ENCODE peak calls at places on chromosomes 7 and 10, in eight cellular contexts. X is fibroblast of lung; K is AG04449; A is psoas muscle; J is lower lobe of right lung; H is IMR-90; F is astrocyte of the cerebellum; S is CD8-positive, alpha-beta T cell. L is an unnamed sample.

GRCh38 chr10:22455068-22455467 is 109.8 kb downstream of the SPAG6 start:
- DNase-seq in H (no peak), J (no peak), S (no peak), F (no peak), A (no peak), K (no peak), X (no peak), L (no peak)

GRCh38 chr7:113873554-113874151 is 45.2 kb downstream of the PPP1R3A start:
- DNase-seq in F (no peak), X (peak; percentile 41), A (no peak), S (no peak), K (no peak), J (no peak), H (peak; percentile 20), L (no peak)

GRCh38 chr10:68233045-68233444 is 1.1 kb upstream of the ATOH7 start:
- DNase-seq in A (no peak), X (no peak), F (no peak), K (no peak), J (no peak), S (no peak), H (no peak), L (no peak)

GRCh38 chr7:69746383-69746782 is 148.1 kb downstream of the AUTS2 start:
- DNase-seq in F (no peak), X (no peak), S (no peak), A (no peak), K (no peak), H (no peak), J (no peak), L (no peak)

GRCh38 chr10:35237766-35238512 is 98.4 kb upstream of the CCNY start:
- DNase-seq in X (no peak), K (no peak), S (no peak), H (no peak), F (no peak), A (no peak), J (no peak), L (no peak)

GRCh38 chr10:77188511-77188910 is 449.1 kb downstream of the KCNMA1 start:
- DNase-seq in A (no peak), X (peak; percentile 45), S (no peak), J (no peak), F (no peak), H (peak; percentile 61), K (no peak), L (no peak)

GRCh38 chr10:113103131-113103830 is 153.2 kb downstream of the TCF7L2 start:
- DNase-seq in X (peak; percentile 51), K (no peak), S (no peak), H (peak; percentile 28), J (no peak), F (no peak), A (no peak), L (no peak)

GRCh38 chr10:49136525-49136924 is 2.7 kb upstream of the FAM170B start:
- DNase-seq in A (no peak), H (no peak), S (no peak), K (no peak), X (no peak), J (no peak), F (no peak), L (no peak)

GRCh38 chr7:158191671-158192070 is 396.0 kb downstream of the PTPRN2 start:
- DNase-seq in S (no peak), H (no peak), K (no peak), F (no peak), X (no peak), A (no peak), J (no peak), L (no peak)

GRCh38 chr10:103548006-103548405 is 54.5 kb downstream of the NEURL1 start:
- DNase-seq in H (no peak), X (no peak), J (no peak), A (no peak), K (no peak), S (no peak), F (no peak), L (no peak)

GRCh38 chr10:114384181-114384580 is 20.1 kb downstream of the AFAP1L2 start:
- DNase-seq in F (no peak), X (no peak), S (no peak), J (no peak), A (no peak), K (no peak), H (no peak), L (no peak)

GRCh38 chr7:133265821-133266220 is 12.9 kb downstream of the EXOC4 start:
- DNase-seq in A (no peak), F (no peak), H (peak; percentile 21), J (no peak), X (peak; percentile 49), K (no peak), S (no peak), L (no peak)

GRCh38 chr10:17616403-17617030 is 657 bp downstream of the HACD1 start:
- DNase-seq in X (peak; percentile 67), S (peak; percentile 19), J (peak; percentile 93), A (peak; percentile 85), H (peak; percentile 47), F (no peak), K (no peak), L (peak; percentile 62)

GRCh38 chr10:71877818-71878217 is 26.8 kb upstream of the PSAP start:
- DNase-seq in F (no peak), J (no peak), K (no peak), H (no peak), S (no peak), X (no peak), A (no peak), L (no peak)

GRCh38 chr7:12549106-12549505 is 21.4 kb upstream of the SCIN start:
- DNase-seq in K (peak; percentile 14), S (no peak), X (peak; percentile 85), J (no peak), F (peak; percentile 23), A (no peak), H (peak; percentile 41), L (peak; percentile 5)

GRCh38 chr7:156628562-156628961 is 12.0 kb upstream of the RNF32 start:
- DNase-seq in H (no peak), F (no peak), X (no peak), A (no peak), S (no peak), J (no peak), K (no peak), L (no peak)

GRCh38 chr7:128201067-128201689 is 39.9 kb upstream of the LEP start:
- DNase-seq in H (no peak), X (no peak), J (no peak), S (no peak), A (no peak), F (no peak), K (no peak), L (no peak)

GRCh38 chr10:124262249-124262865 is 156.4 kb downstream of the OAT start:
- DNase-seq in S (no peak), A (no peak), F (no peak), J (no peak), H (no peak), X (no peak), K (no peak), L (peak; percentile 1)
- TF ChIP-seq CTCF in S (no peak), A (peak; percentile 24), F (no peak), J (peak; percentile 20), H (no peak), X (peak; percentile 1), K (no peak), L (no peak)

GRCh38 chr10:99694171-99694570 is 34.9 kb downstream of the ENTPD7 start:
- DNase-seq in S (no peak), X (peak; percentile 94), K (peak; percentile 85), J (no peak), A (no peak), F (peak; percentile 67), H (peak; percentile 91), L (peak; percentile 47)
- H3K4me3 ChIP-seq in S (no peak overlapping the region), X (no peak overlapping the region), K (no peak overlapping the region), J (no peak overlapping the region), A (no peak overlapping the region), F (no peak overlapping the region), H (no peak overlapping the region), L (no peak overlapping the region)

GRCh38 chr10:99557044-99557443 is 24.3 kb downstream of the NKX2-3 start:
- DNase-seq in A (no peak), F (no peak), J (no peak), X (no peak), K (no peak), S (no peak), H (no peak), L (no peak)

GRCh38 chr10:99564361-99564760 is 31.6 kb downstream of the NKX2-3 start:
- DNase-seq in F (no peak), J (no peak), X (no peak), S (no peak), K (no peak), A (no peak), H (no peak), L (no peak)

GRCh38 chr10:99558708-99559107 is 26.0 kb downstream of the NKX2-3 start:
- DNase-seq in S (no peak), F (no peak), H (no peak), J (no peak), K (no peak), X (no peak), A (no peak), L (no peak)

GRCh38 chr10:99562631-99563030 is 29.9 kb downstream of the NKX2-3 start:
- DNase-seq in F (no peak), J (no peak), H (no peak), A (no peak), X (no peak), S (no peak), K (no peak), L (no peak)

DNA sequence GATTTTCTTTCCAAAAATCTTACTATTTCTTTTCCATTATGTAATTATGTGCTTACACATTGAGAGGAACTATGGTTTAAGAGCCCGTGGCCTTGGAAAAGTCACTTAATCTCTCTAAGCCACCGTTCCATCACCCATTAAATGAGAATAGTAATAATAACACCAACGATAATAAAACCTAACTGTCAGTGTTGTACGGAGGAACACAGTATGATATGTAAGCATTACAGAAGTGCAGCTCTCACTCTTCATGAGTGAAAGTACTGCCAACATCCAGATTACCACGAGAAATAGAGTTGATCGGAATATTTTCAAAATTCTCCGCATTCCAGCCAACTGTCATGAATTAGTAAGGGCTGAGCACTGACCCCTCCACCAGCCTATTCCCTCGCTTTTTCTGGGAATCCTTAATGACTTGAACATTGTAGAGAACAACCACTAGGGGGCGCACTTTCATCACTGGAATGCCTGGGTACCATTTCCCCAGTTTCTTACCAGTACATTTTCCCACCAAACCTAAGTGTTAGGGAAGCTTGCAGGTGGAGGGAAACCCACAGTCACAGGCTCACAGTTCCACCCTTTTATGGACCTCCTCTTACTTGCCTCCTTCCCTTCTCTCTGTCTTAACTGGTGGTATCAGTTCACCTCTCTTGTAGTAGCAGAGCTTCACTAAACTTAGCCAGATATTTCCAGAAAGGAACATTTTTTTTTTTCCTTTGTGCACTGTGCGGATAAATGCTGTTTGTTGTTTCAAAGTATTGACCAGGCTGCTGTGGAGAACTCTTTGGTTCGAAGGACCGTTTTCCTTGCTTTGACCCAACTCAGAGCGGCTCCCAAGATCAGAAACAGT is 27.8 kb downstream of the NKX2-3 start:
- DNase-seq in X (peak; percentile 22), J (no peak), K (no peak), H (peak; percentile 47), F (no peak), S (peak; percentile 48), A (no peak), L (peak; percentile 60)
- TF ChIP-seq CTCF in X (peak; percentile 56), J (peak; percentile 66), K (peak; percentile 56), H (peak; percentile 63), F (peak; percentile 67), S (peak; percentile 74), A (peak; percentile 78), L (peak; percentile 66)

DNA sequence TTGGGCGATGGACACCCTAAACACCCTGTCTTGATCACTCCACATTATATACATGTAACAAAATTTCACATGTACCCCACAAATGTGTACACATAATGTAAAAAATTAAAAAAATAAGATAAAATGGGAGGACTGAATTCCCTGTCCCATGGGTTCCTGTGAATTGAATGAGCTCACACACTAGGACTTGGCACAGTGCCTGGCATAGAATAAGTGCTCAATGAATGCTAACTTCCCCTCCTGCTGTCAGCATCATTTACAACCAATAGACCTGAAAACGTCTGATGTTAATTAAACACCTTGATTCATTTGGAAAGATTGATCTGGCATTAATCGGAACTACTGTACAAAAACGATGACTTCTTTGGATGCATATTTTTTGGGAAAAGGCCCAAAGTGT is 117.3 kb upstream of the ZNF438 start:
- DNase-seq in K (no peak), F (no peak), A (no peak), S (no peak), J (no peak), X (no peak), H (no peak), L (peak; percentile 56)
- H3K4me3 ChIP-seq in K (no peak overlapping the region), F (no peak overlapping the region), A (no peak overlapping the region), S (no peak overlapping the region), J (no peak overlapping the region), X (no peak overlapping the region), H (no peak overlapping the region), L (no peak overlapping the region)